ENCODE peak calls at places on chromosomes 3 and 15, in six cellular contexts. One of them, this sample, is unnamed.

GRCh38 chr3:104245241-104245640 is 1121.5 kb upstream of the ALCAM start:
- DNase-seq in AG09309: no peak
- DNase-seq in cardiac muscle cell: no peak
- DNase-seq in transverse colon: no peak
- DNase-seq in osteoblast: no peak
- DNase-seq in right lobe of liver: no peak
- DNase-seq in this sample: no peak

GRCh38 chr3:13110678-13111116 is 37.5 kb upstream of the IQSEC1 start:
- DNase-seq in AG09309: no peak
- DNase-seq in cardiac muscle cell: no peak
- DNase-seq in transverse colon: peak; percentile 67
- DNase-seq in osteoblast: peak; percentile 61
- DNase-seq in right lobe of liver: no peak
- DNase-seq in this sample: no peak

GRCh38 chr3:28989646-28990089 is 291.2 kb upstream of the RBMS3 start:
- DNase-seq in AG09309: no peak
- DNase-seq in cardiac muscle cell: no peak
- DNase-seq in transverse colon: no peak
- DNase-seq in osteoblast: no peak
- DNase-seq in right lobe of liver: no peak
- DNase-seq in this sample: no peak

GRCh38 chr3:178320481-178321352 is 215.5 kb upstream of the KCNMB2 start:
- DNase-seq in AG09309: no peak
- DNase-seq in cardiac muscle cell: peak; percentile 91
- DNase-seq in transverse colon: no peak
- DNase-seq in osteoblast: no peak
- DNase-seq in right lobe of liver: no peak
- DNase-seq in this sample: peak; percentile 60

GRCh38 chr3:126851934-126852333 is 131.0 kb upstream of the PLXNA1 start:
- DNase-seq in AG09309: no peak
- DNase-seq in cardiac muscle cell: no peak
- DNase-seq in transverse colon: no peak
- DNase-seq in osteoblast: no peak
- DNase-seq in right lobe of liver: no peak
- DNase-seq in this sample: no peak

GRCh38 chr15:72566973-72567372 is 87.5 kb upstream of the GOLGA6B start:
- DNase-seq in AG09309: no peak
- DNase-seq in cardiac muscle cell: no peak
- DNase-seq in transverse colon: no peak
- DNase-seq in osteoblast: no peak
- DNase-seq in right lobe of liver: no peak
- DNase-seq in this sample: no peak

GRCh38 chr15:63473999-63474809 is 30.2 kb upstream of the USP3 start:
- DNase-seq in AG09309: no peak
- DNase-seq in cardiac muscle cell: peak; percentile 28
- DNase-seq in transverse colon: peak; percentile 74
- DNase-seq in osteoblast: peak; percentile 82
- DNase-seq in right lobe of liver: peak; percentile 88
- DNase-seq in this sample: peak; percentile 64

GRCh38 chr15:65384505-65384894 is 6.7 kb upstream of the IGDCC3 start:
- DNase-seq in AG09309: no peak
- DNase-seq in cardiac muscle cell: no peak
- DNase-seq in transverse colon: no peak
- DNase-seq in osteoblast: no peak
- DNase-seq in right lobe of liver: no peak
- DNase-seq in this sample: no peak

GRCh38 chr3:193722566-193722965 is 129.6 kb downstream of the OPA1 start:
- DNase-seq in AG09309: no peak
- DNase-seq in cardiac muscle cell: no peak
- DNase-seq in transverse colon: no peak
- DNase-seq in osteoblast: no peak
- DNase-seq in right lobe of liver: no peak
- DNase-seq in this sample: no peak

GRCh38 chr15:99123706-99124451 is 19.0 kb downstream of the SYNM start:
- DNase-seq in AG09309: peak; percentile 93
- DNase-seq in cardiac muscle cell: peak; percentile 85
- DNase-seq in transverse colon: peak; percentile 77
- DNase-seq in osteoblast: peak; percentile 96
- DNase-seq in right lobe of liver: peak; percentile 67
- DNase-seq in this sample: peak; percentile 93

GRCh38 chr3:56042326-56042951 is 425.8 kb downstream of the ERC2 start:
- DNase-seq in AG09309: peak; percentile 33
- DNase-seq in cardiac muscle cell: peak; percentile 71
- DNase-seq in transverse colon: no peak
- DNase-seq in osteoblast: no peak
- DNase-seq in right lobe of liver: no peak
- DNase-seq in this sample: peak; percentile 64

GRCh38 chr15:26771168-26771916 is 1.5 kb downstream of the GABRB3 start:
- DNase-seq in AG09309: no peak
- DNase-seq in cardiac muscle cell: peak; percentile 92
- DNase-seq in transverse colon: no peak
- DNase-seq in osteoblast: peak; percentile 78
- DNase-seq in right lobe of liver: no peak
- DNase-seq in this sample: no peak

GRCh38 chr15:41565702-41566101 is 6.7 kb downstream of the TYRO3 start:
- DNase-seq in AG09309: no peak
- DNase-seq in cardiac muscle cell: no peak
- DNase-seq in transverse colon: no peak
- DNase-seq in osteoblast: no peak
- DNase-seq in right lobe of liver: no peak
- DNase-seq in this sample: no peak

GRCh38 chr15:41567261-41567660 is 8.2 kb downstream of the TYRO3 start:
- DNase-seq in AG09309: no peak
- DNase-seq in cardiac muscle cell: no peak
- DNase-seq in transverse colon: no peak
- DNase-seq in osteoblast: no peak
- DNase-seq in right lobe of liver: no peak
- DNase-seq in this sample: no peak

GRCh38 chr15:41566121-41566885 is 7.3 kb downstream of the TYRO3 start:
- DNase-seq in AG09309: no peak
- DNase-seq in cardiac muscle cell: peak; percentile 43
- DNase-seq in transverse colon: no peak
- DNase-seq in osteoblast: no peak
- DNase-seq in right lobe of liver: no peak
- DNase-seq in this sample: no peak

GRCh38 chr15:41564286-41564959 is 5.4 kb downstream of the TYRO3 start:
- DNase-seq in AG09309: no peak
- DNase-seq in cardiac muscle cell: peak; percentile 73
- DNase-seq in transverse colon: no peak
- DNase-seq in osteoblast: no peak
- DNase-seq in right lobe of liver: no peak
- DNase-seq in this sample: no peak

GRCh38 chr15:41564960-41565502 is 6.0 kb downstream of the TYRO3 start:
- DNase-seq in AG09309: no peak
- DNase-seq in cardiac muscle cell: peak; percentile 38
- DNase-seq in transverse colon: no peak
- DNase-seq in osteoblast: no peak
- DNase-seq in right lobe of liver: no peak
- DNase-seq in this sample: no peak
- TF ChIP-seq CTCF in AG09309: no peak
- TF ChIP-seq CTCF in cardiac muscle cell: no peak
- TF ChIP-seq CTCF in transverse colon: no peak
- TF ChIP-seq CTCF in osteoblast: no peak
- TF ChIP-seq CTCF in right lobe of liver: no peak
- TF ChIP-seq CTCF in this sample: no peak

DNA sequence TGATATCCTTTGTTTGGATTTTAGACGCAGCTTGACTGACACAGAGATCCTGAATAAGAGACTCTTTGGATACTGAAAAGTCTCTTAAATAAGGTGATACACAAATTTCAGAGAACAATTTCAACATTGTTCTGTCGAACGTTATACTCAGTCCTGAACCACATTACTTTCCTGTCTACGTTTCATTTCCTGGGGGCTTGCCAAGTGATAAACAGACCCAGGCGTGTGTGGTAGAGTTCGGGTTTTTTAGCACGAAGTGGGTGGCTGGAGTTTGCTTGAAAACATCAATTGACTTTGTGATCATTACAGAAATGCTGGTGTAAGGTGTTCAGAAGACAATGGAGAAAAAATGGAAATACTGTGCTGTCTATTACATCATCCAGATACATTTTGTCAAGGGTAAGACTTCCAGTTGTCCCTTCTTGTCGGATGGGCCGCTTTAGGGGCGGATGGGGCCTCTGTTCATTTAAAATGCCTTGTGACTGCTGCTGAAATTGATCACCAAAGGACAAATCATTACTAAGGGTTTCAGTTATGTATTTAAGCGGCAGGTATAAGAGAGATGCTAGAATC is at the start of gene CD96:
- DNase-seq in AG09309: no peak
- DNase-seq in cardiac muscle cell: no peak
- DNase-seq in transverse colon: peak; percentile 26
- DNase-seq in osteoblast: no peak
- DNase-seq in right lobe of liver: no peak
- DNase-seq in this sample: peak; percentile 26
- H3K4me3 ChIP-seq in AG09309: no peak within 1 kb of the TSS
- H3K4me3 ChIP-seq in cardiac muscle cell: no peak within 1 kb of the TSS
- H3K4me3 ChIP-seq in transverse colon: no peak within 1 kb of the TSS
- H3K4me3 ChIP-seq in osteoblast: no peak within 1 kb of the TSS
- H3K4me3 ChIP-seq in right lobe of liver: no peak within 1 kb of the TSS
- H3K4me3 ChIP-seq in this sample: no peak within 1 kb of the TSS

DNA sequence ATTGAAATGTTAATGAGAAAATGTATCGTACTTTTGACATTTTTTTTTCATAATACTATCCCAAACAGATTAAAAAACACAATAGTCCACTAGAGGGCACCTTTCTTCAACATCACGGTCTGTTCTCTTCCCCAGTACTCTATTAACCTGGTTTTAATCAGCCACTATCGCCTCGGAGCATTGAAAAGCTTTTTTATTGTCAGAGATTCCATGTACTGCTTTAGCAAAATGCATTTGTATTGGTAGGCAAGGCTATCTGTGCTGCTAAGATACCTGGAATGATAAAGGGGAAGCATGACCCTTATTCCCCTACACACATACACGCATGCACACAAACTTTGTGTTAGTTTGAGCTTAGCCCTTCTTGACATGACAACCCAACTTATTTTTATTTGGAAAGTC is 160.1 kb upstream of the IL12A start:
- DNase-seq in AG09309: no peak
- DNase-seq in cardiac muscle cell: peak; percentile 76
- DNase-seq in transverse colon: no peak
- DNase-seq in osteoblast: no peak
- DNase-seq in right lobe of liver: no peak
- DNase-seq in this sample: peak; percentile 49
- TF ChIP-seq CTCF in AG09309: peak; percentile 53
- TF ChIP-seq CTCF in cardiac muscle cell: peak; percentile 54
- TF ChIP-seq CTCF in transverse colon: peak; percentile 53
- TF ChIP-seq CTCF in osteoblast: peak; percentile 64
- TF ChIP-seq CTCF in right lobe of liver: peak; percentile 58
- TF ChIP-seq CTCF in this sample: peak; percentile 35

GRCh38 chr15:71116366-71116765 is 1.1 kb downstream of the THSD4 start:
- DNase-seq in AG09309: no peak
- DNase-seq in cardiac muscle cell: no peak
- DNase-seq in transverse colon: peak; percentile 24
- DNase-seq in osteoblast: no peak
- DNase-seq in right lobe of liver: no peak
- DNase-seq in this sample: no peak
- H3K4me3 ChIP-seq in AG09309: peak overlapping the region; percentile 67
- H3K4me3 ChIP-seq in cardiac muscle cell: peak overlapping the region; percentile 67
- H3K4me3 ChIP-seq in transverse colon: peak overlapping the region; percentile 81
- H3K4me3 ChIP-seq in osteoblast: peak overlapping the region; percentile 81
- H3K4me3 ChIP-seq in right lobe of liver: peak overlapping the region; percentile 62
- H3K4me3 ChIP-seq in this sample: peak overlapping the region; percentile 66